ENCODE peak calls at places on chromosome 16, in four cellular contexts. N, H, M and C are unnamed samples.

GRCh38 chr16:48347980-48348379 is 37.2 kb downstream of the SIAH1 start:
- DNase-seq in N (no peak), H (no peak), M (no peak), C (no peak)

GRCh38 chr16:23155445-23156049 is 6.3 kb upstream of the USP31 start:
- DNase-seq in N (no peak), H (no peak), M (peak), C (no peak)

GRCh38 chr16:3999479-3999868 is 116.8 kb downstream of the ADCY9 start:
- DNase-seq in N (peak), H (peak), M (peak), C (no peak)

GRCh38 chr16:24626251-24626650 is 86.9 kb downstream of the RBBP6 start:
- DNase-seq in N (no peak), H (no peak), M (no peak), C (no peak)

GRCh38 chr16:11402745-11403533 is 57.7 kb downstream of the RMI2 start:
- DNase-seq in N (no peak), H (no peak), M (no peak), C (no peak)

GRCh38 chr16:74951206-74951605 is 33.7 kb downstream of the WDR59 start:
- DNase-seq in N (no peak), H (no peak), M (no peak), C (no peak)

GRCh38 chr16:72590179-72590937 is 418.4 kb upstream of the PMFBP1 start:
- DNase-seq in N (no peak), H (no peak), M (no peak), C (no peak)

GRCh38 chr16:47779201-47780016 is 318.3 kb downstream of the PHKB start:
- DNase-seq in N (peak), H (no peak), M (no peak), C (no peak)

GRCh38 chr16:58292886-58293285 is 1.9 kb downstream of the PRSS54 start:
- DNase-seq in N (no peak), H (no peak), M (no peak), C (no peak)

GRCh38 chr16:4667203-4667983 is 26.0 kb upstream of the NUDT16L1 start:
- DNase-seq in N (no peak), H (no peak), M (no peak), C (no peak)

GRCh38 chr16:71817690-71818089 is 9.1 kb upstream of the AP1G1 start:
- DNase-seq in N (no peak), H (no peak), M (no peak), C (no peak)

DNA sequence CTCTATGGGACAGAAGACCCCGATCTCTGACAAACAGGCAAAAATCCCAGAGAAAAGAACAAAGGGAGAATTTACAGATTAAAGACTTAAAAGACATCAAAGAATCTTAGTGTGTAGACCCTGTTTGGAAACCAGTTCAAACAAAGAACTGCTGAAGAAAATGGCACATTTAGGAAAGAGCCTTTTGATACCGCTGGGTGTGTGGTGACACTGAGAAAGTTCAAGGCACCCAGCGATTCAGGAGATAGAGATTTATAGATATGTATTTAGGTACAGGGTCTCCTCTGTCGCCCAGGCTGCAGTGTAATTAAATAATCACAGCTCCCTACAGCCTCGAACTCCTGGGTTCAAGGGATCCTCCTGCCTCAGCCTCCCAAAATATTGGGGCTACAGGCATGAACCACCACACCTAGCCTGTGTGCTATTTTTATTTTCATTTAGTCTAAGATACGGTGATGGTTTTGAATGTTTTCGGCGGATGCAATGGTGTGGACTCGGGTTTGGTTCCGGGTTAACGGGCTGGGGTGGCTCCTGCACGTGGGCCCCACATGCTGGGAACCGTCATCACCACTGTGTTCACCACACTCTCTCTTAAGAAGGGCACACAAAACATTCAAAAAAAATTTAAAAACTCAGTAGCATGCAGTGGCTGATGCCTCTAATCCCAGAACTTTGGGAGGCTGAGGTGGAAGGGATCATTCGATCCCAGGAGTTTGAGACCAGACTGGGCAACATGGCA is 114.0 kb downstream of the ZNF778 start:
- DNase-seq in N (no peak), H (no peak), M (no peak), C (no peak)
- H3K27ac ChIP-seq in N (no peak), H (peak), M (no peak), C (peak)

GRCh38 chr16:56370185-56370584 is 55.2 kb downstream of the AMFR start:
- DNase-seq in N (no peak), H (no peak), M (no peak), C (no peak)
- H3K27ac ChIP-seq in N (no peak), H (peak), M (no peak), C (no peak)

GRCh38 chr16:89805136-89805905 is 11.1 kb downstream of the FANCA start:
- DNase-seq in N (no peak), H (no peak), M (no peak), C (no peak)
- H3K27ac ChIP-seq in N (no peak), H (no peak), M (no peak), C (no peak)

DNA sequence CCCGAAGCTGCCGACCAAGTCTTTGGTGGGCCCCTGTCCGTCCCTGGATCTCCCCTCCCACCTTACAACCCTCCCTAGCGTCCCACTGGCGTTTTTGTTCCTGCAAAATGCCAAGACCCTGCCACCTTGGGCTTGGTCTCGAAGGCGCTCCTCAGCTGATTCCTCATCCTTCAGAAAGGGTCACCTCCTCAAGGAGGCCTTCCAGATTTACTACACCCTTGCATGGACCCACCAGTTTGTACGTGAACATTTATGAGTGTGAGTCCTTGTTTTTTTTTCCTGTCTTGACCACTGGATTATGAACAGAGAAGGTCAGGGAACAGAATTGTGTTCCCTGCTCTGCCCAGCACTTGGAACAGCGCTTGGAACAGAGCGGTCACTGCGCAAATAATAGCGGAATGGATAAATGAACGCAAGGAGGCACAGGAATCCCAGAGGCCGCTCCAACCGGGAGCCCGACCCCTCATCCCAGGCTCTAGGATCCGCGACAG is 895 bp upstream of the GFER start:
- DNase-seq in N (no peak), H (no peak), M (no peak), C (no peak)
- H3K27ac ChIP-seq in N (no peak), H (peak), M (no peak), C (peak)